ENCODE peak calls at places on chromosomes 11 and 22, in ten cellular contexts. I, L, Z, K, H, O, T, C, B and P are unnamed samples.

GRCh38 chr22:27857441-27857840 is 55.9 kb upstream of the MN1 start:
- DNase-seq in B (no peak), L (no peak), Z (no peak), K (no peak), H (no peak), C (peak; percentile 78), I (no peak), T (no peak), O (no peak), P (no peak)

GRCh38 chr11:63769719-63770443 is 1.3 kb upstream of the ZFTA start:
- DNase-seq in L (no peak), C (peak; percentile 53), B (no peak), Z (peak; percentile 26), O (peak; percentile 46), K (peak; percentile 7), H (no peak), I (peak; percentile 52), T (no peak), P (no peak)

GRCh38 chr11:5102246-5102645 is 32.9 kb downstream of the OR52E1 start:
- DNase-seq in L (no peak), C (no peak), Z (no peak), H (no peak), T (no peak), O (no peak), B (no peak), I (no peak), K (no peak), P (no peak)

GRCh38 chr11:9263840-9264380 is 1.2 kb downstream of the DENND5A start:
- DNase-seq in B (no peak), K (no peak), I (no peak), Z (no peak), H (peak; percentile 74), T (no peak), L (no peak), O (no peak), C (peak; percentile 37), P (peak; percentile 33)

GRCh38 chr11:78586452-78587046 is 11.9 kb upstream of the NARS2 start:
- DNase-seq in T (no peak), K (no peak), C (peak; percentile 23), B (no peak), H (no peak), L (no peak), Z (no peak), I (no peak), O (no peak), P (peak; percentile 41)

GRCh38 chr11:8098361-8098760 is 17.4 kb downstream of the TUB start:
- DNase-seq in I (no peak), L (no peak), Z (no peak), H (no peak), C (peak; percentile 89), T (no peak), K (no peak), O (no peak), B (no peak), P (no peak)

GRCh38 chr11:68325183-68325893 is 12.9 kb downstream of the LRP5 start:
- DNase-seq in O (no peak), I (peak; percentile 68), B (no peak), C (no peak), H (no peak), Z (no peak), L (no peak), K (no peak), T (no peak), P (no peak)

GRCh38 chr11:46637546-46637945 is 20.2 kb downstream of the ATG13 start:
- DNase-seq in L (no peak), K (no peak), I (no peak), T (no peak), H (no peak), B (no peak), C (no peak), O (no peak), Z (no peak), P (no peak)

GRCh38 chr22:33756508-33756949 is 163.7 kb downstream of the LARGE1 start:
- DNase-seq in K (no peak), Z (no peak), H (no peak), O (peak; percentile 21), I (peak; percentile 68), L (no peak), C (no peak), B (no peak), T (no peak), P (no peak)

GRCh38 chr11:125210112-125210511 is 45.6 kb downstream of the PKNOX2 start:
- DNase-seq in B (no peak), Z (no peak), C (no peak), K (no peak), I (no peak), L (no peak), H (no peak), T (no peak), O (no peak), P (no peak)

GRCh38 chr11:36427079-36427478 is 83.0 kb downstream of the TRAF6 start:
- DNase-seq in L (no peak), O (no peak), Z (no peak), T (no peak), K (no peak), H (no peak), B (no peak), I (no peak), C (no peak), P (peak; percentile 76)

GRCh38 chr22:22893891-22894739 is 6.5 kb downstream of the IGLL5 start:
- DNase-seq in O (no peak), C (no peak), H (no peak), B (no peak), T (no peak), L (no peak), K (no peak), Z (no peak), I (no peak), P (no peak)

GRCh38 chr11:111539426-111540113 is 950 bp upstream of the LAYN start:
- DNase-seq in L (no peak), O (no peak), K (no peak), H (peak; percentile 87), Z (no peak), I (no peak), C (no peak), B (no peak), T (no peak), P (no peak)

GRCh38 chr11:13189561-13190435 is 87.8 kb upstream of the BMAL1 start:
- DNase-seq in H (no peak), B (no peak), T (no peak), K (no peak), O (no peak), I (no peak), C (peak; percentile 40), Z (no peak), L (no peak), P (no peak)

GRCh38 chr11:72466410-72466809 is 32.1 kb upstream of the CLPB start:
- DNase-seq in Z (no peak), K (no peak), B (no peak), H (no peak), C (no peak), O (no peak), I (no peak), L (no peak), T (no peak), P (no peak)

DNA sequence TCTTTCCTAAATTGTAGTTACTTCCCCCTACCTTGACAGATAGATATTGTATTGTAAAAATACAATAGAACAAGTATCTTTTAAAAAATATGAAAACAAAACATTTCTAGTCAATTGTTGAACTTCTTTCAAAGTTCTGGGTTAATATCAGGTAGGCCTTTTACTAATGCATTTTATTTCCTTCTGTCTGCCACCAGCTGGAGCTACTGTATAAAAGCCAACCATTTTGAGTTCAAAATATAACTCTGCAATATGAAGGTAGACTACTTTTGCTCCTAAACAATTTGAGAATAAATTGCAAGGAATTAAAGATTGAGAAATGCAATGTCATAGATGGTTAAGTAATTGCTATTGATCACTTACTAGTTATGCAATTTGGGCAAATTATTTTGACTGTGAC is 22.1 kb upstream of the LIN7C start:
- DNase-seq in H (no peak), B (no peak), C (no peak), O (no peak), T (no peak), K (no peak), Z (no peak), I (no peak), L (no peak), P (no peak)
- TF ChIP-seq CTCF in H (no peak), B (no peak), C (peak; percentile 19), O (peak; percentile 11), T (no peak), K (no peak), Z (no peak), I (no peak), L (no peak), P (no peak)

GRCh38 chr11:120055646-120056045 is 82.3 kb downstream of the TRIM29 start:
- DNase-seq in T (no peak), Z (no peak), K (no peak), C (no peak), B (peak; percentile 77), O (peak; percentile 17), L (no peak), I (peak; percentile 41), H (no peak), P (peak; percentile 67)

GRCh38 chr11:120057595-120058581 is 80.0 kb downstream of the TRIM29 start:
- DNase-seq in H (no peak), T (no peak), C (no peak), K (no peak), B (no peak), O (no peak), I (peak; percentile 89), Z (no peak), L (no peak), P (peak; percentile 43)

GRCh38 chr11:120056301-120057027 is 81.4 kb downstream of the TRIM29 start:
- DNase-seq in K (no peak), T (no peak), C (no peak), I (peak; percentile 29), O (no peak), B (no peak), H (no peak), L (no peak), Z (no peak), P (no peak)

GRCh38 chr11:120058931-120059330 is 79.0 kb downstream of the TRIM29 start:
- DNase-seq in T (no peak), O (no peak), H (no peak), K (no peak), Z (no peak), B (no peak), L (no peak), I (peak; percentile 9), C (no peak), P (no peak)

GRCh38 chr11:120057028-120057330 is 80.9 kb downstream of the TRIM29 start:
- DNase-seq in B (no peak), K (no peak), T (no peak), H (no peak), I (no peak), Z (no peak), L (no peak), C (no peak), O (no peak), P (no peak)
- TF ChIP-seq CTCF in B (no peak), K (no peak), T (no peak), H (no peak), I (no peak), Z (no peak), L (no peak), C (no peak), O (no peak), P (no peak)

GRCh38 chr11:15327786-15328231 is 213.1 kb downstream of the INSC start:
- DNase-seq in T (peak; percentile 43), L (peak; percentile 35), H (peak; percentile 34), Z (peak; percentile 19), I (peak; percentile 87), O (peak; percentile 80), C (peak; percentile 10), B (peak; percentile 59), K (peak; percentile 77), P (peak; percentile 62)
- TF ChIP-seq CTCF in T (no peak), L (peak; percentile 28), H (peak; percentile 36), Z (peak; percentile 51), I (peak; percentile 78), O (peak; percentile 71), C (peak; percentile 23), B (peak; percentile 47), K (peak; percentile 81), P (peak; percentile 64)

GRCh38 chr11:17421781-17422180 is 33.3 kb upstream of the KCNJ11 start:
- DNase-seq in K (no peak), H (no peak), L (no peak), T (no peak), B (no peak), I (no peak), Z (no peak), O (no peak), C (no peak), P (no peak)
- TF ChIP-seq CTCF in K (no peak), H (no peak), L (no peak), T (no peak), B (no peak), I (no peak), Z (no peak), O (no peak), C (no peak), P (no peak)